ENCODE peak calls at places on chromosomes 2 and 18, in nine cellular contexts. U is suprapubic skin, N is sigmoid colon, O is K562, V is HepG2, L is SK-N-SH, M is esophagus muscularis mucosa, Q is transverse colon, A is GM12878. T is an unnamed sample.

GRCh38 chr2:111072220-111072871 is 48.4 kb upstream of the BCL2L11 start:
- DNase-seq in U (no peak), N (no peak), O (no peak), V (no peak), L (no peak), M (no peak), Q (no peak), A (no peak), T (no peak)

GRCh38 chr2:84876369-84876768 is 4.5 kb downstream of the TRABD2A start:
- DNase-seq in U (no peak), N (peak), O (no peak), V (no peak), L (no peak), M (no peak), Q (no peak), A (no peak), T (no peak)

GRCh38 chr2:172087780-172088244 is 2.5 kb downstream of the DLX1 start:
- DNase-seq in U (no peak), N (no peak), O (no peak), V (no peak), L (peak), M (peak), Q (no peak), A (no peak), T (no peak)

GRCh38 chr2:26088038-26088643 is 54.3 kb downstream of the RAB10 start:
- DNase-seq in U (no peak), N (no peak), O (peak), V (peak), L (peak), M (no peak), Q (no peak), A (no peak), T (no peak)

GRCh38 chr2:218880749-218881594 is at the start of gene WNT10A:
- DNase-seq in U (no peak), N (no peak), O (no peak), V (no peak), L (peak), M (no peak), Q (no peak), A (no peak), T (no peak)

GRCh38 chr2:239054921-239055320 is 207.0 kb downstream of the TWIST2 start:
- DNase-seq in U (no peak), N (peak), O (no peak), V (no peak), L (no peak), M (no peak), Q (no peak), A (no peak), T (no peak)

GRCh38 chr2:159225025-159226016 is 61.2 kb downstream of the WDSUB1 start:
- DNase-seq in U (no peak), N (no peak), O (no peak), V (no peak), L (no peak), M (peak), Q (no peak), A (no peak), T (no peak)

GRCh38 chr2:235168174-235168979 is 216.6 kb downstream of the SH3BP4 start:
- DNase-seq in U (no peak), N (no peak), O (no peak), V (no peak), L (no peak), M (no peak), Q (no peak), A (no peak), T (no peak)

GRCh38 chr2:240831594-240832204 is 11.7 kb upstream of the KIF1A start:
- DNase-seq in U (no peak), N (no peak), O (no peak), V (no peak), L (peak), M (no peak), Q (no peak), A (no peak), T (no peak)

GRCh38 chr2:65114921-65115320 is 15.0 kb downstream of the RAB1A start:
- DNase-seq in U (no peak), N (no peak), O (no peak), V (no peak), L (no peak), M (no peak), Q (no peak), A (no peak), T (no peak)

GRCh38 chr2:85504434-85505261 is 34.3 kb upstream of the MAT2A start:
- DNase-seq in U (peak), N (peak), O (peak), V (no peak), L (peak), M (no peak), Q (no peak), A (no peak), T (peak)

GRCh38 chr18:5073026-5073944 is 123.8 kb downstream of the AKAIN1 start:
- DNase-seq in U (no peak), N (no peak), O (peak), V (peak), L (peak), M (no peak), Q (peak), A (no peak), T (no peak)

GRCh38 chr2:111121028-111121872 is 536 bp downstream of the BCL2L11 start:
- DNase-seq in U (peak), N (peak), O (peak), V (peak), L (peak), M (no peak), Q (peak), A (no peak), T (peak)

GRCh38 chr2:102592601-102593000 is 26.8 kb upstream of the SLC9A2 start:
- DNase-seq in U (no peak), N (no peak), O (peak), V (no peak), L (no peak), M (no peak), Q (peak), A (no peak), T (peak)

GRCh38 chr2:157497603-157498314 is 53.9 kb upstream of the CYTIP start:
- DNase-seq in U (no peak), N (no peak), O (peak), V (peak), L (peak), M (no peak), Q (no peak), A (no peak), T (no peak)

GRCh38 chr2:110858135-110858737 is 125.9 kb downstream of the ACOXL start:
- DNase-seq in U (no peak), N (no peak), O (no peak), V (no peak), L (no peak), M (no peak), Q (peak), A (peak), T (peak)

GRCh38 chr18:44723366-44723765 is 42.7 kb downstream of the SETBP1 start:
- DNase-seq in U (no peak), N (no peak), O (no peak), V (no peak), L (no peak), M (no peak), Q (no peak), A (no peak), T (no peak)

GRCh38 chr2:63788070-63788469 is 53.6 kb upstream of the UGP2 start:
- DNase-seq in U (no peak), N (no peak), O (no peak), V (no peak), L (no peak), M (no peak), Q (no peak), A (no peak), T (no peak)
- TF ChIP-seq POLR2AphosphoS5 in U (peak), N (peak), O (no peak), V (no peak), L (no peak), M (no peak), Q (peak), A (no peak), T (no peak)

GRCh38 chr2:96699621-96700020 is 40.2 kb downstream of the LMAN2L start:
- DNase-seq in U (no peak), N (peak), O (no peak), V (no peak), L (no peak), M (no peak), Q (no peak), A (no peak), T (no peak)
- TF ChIP-seq EP300 in U (no peak), N (no peak), O (no peak), V (no peak), L (no peak), M (no peak), Q (no peak), A (no peak), T (no peak)

DNA sequence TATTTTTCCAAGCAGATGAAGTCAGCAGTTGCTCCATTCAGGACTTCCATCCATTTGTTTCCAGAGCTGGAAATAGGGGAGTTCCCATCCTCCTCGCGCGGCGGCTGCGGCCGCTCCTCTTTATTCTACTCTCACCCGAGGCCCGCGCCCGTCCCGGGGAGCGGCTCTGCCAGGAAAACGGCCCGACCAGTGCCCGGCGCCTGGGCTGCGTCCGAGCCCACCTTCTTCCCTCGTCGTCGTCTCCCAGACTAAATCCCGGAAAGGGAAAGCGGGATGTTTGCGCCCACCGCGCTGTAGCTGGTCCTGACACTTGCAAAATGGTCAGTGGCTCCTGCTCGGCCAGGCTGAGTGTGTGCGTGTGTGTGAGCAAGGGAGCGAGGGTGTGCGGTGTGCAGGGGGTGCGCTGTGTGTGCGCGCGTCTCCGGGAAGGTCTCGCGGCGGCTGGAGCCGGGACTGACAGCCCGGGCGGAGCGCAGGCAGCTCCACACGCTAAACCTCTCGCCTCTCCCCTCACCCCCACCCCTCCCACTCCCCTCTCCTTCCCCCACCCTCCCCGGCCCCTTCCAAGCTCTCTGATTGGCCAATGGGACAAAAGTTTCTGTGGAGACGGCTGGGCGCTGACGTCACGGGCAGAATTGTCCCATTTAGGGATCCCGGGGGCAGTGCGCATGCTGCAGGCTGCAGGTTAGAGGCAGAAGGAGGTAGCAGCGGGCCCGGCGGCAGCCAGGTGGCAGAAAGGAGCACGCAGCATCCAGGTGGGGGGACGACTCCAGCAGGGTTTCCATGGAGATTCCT is at the start of gene NOL4:
- DNase-seq in U (no peak), N (peak), O (no peak), V (peak), L (peak), M (no peak), Q (peak), A (no peak), T (peak)
- TF ChIP-seq CTCF in U (no peak), N (peak), O (no peak), V (peak), L (no peak), M (peak), Q (peak), A (peak), T (peak)

GRCh38 chr2:191012346-191012745 is 1.6 kb downstream of the STAT1 start:
- DNase-seq in U (no peak), N (no peak), O (no peak), V (no peak), L (no peak), M (no peak), Q (no peak), A (no peak), T (no peak)
- TF ChIP-seq POLR2AphosphoS5 in U (no peak), N (no peak), O (no peak), V (no peak), L (no peak), M (no peak), Q (no peak), A (peak), T (no peak)

GRCh38 chr18:47168913-47169312 is 7.3 kb downstream of the IER3IP1 start:
- DNase-seq in U (no peak), N (no peak), O (no peak), V (no peak), L (no peak), M (no peak), Q (no peak), A (no peak), T (no peak)
- TF ChIP-seq EP300 in U (no peak), N (no peak), O (no peak), V (no peak), L (no peak), M (no peak), Q (no peak), A (no peak), T (no peak)

DNA sequence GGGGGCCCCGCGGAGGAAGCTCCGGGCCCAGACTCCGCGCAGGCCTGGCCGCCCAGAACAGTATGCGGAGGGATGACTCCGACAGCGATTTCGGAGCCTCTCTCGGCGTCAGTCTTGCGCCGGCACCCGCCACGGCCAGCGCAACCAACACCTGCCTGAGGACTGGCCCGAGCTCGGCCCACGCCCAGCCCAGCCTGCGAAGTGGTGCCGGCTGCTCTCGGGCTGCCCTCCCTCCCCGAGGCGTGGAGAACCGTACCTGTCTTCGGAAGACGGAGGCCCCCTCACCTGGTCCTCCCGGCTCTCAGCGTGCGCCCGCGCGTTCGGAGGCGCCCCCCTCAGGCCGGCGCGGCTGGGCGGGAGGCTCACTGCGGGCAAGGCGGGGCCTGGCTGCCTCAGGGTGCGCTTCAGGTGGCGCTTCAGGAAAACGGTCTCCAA is at the start of gene M1AP:
- DNase-seq in U (no peak), N (no peak), O (no peak), V (no peak), L (no peak), M (no peak), Q (no peak), A (no peak), T (peak)
- TF ChIP-seq CTCF in U (no peak), N (no peak), O (no peak), V (no peak), L (no peak), M (no peak), Q (no peak), A (no peak), T (no peak)

DNA sequence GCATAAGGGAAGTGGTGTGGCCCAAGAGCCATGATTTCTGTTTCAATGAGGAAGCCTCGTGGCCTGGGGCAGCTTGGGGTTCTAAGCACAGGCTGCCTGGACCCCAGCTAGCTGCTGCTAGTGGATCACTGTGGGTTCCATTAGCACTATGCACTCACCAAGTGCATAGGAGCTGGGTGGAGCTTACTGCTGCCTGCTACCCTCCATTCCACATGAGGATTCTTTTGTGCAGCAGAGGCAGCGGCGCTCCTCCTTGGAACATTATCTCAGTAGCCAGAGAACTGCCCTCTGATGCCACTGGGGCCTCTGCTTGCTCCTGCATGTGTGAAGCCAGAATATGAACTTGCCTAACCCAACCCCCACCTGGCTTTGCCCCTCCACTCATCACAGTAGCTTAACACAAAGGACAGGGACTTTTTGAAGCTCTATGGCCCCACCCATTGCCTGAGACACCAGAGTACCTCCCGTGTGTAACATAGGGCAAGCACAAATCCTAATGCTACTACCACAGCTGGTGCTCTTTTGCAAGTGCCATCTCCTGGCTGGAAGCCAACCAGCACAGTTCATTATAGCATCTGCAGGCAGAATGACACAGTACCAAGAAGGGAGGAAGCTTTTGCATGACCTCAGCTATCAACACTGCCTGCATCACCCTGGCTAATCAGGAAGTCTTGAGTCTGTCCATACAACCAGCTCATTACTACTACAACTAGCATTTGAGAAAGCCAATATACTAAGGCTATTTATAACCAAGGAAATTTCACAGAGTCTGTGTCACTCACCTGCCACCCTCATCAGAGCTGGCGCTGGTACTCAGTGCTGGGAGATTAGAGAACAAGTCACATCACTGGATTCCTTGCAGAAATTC is 297.0 kb upstream of the GULP1 start:
- DNase-seq in U (no peak), N (no peak), O (no peak), V (no peak), L (peak), M (no peak), Q (no peak), A (no peak), T (no peak)
- TF ChIP-seq POLR2AphosphoS5 in U (no peak), N (no peak), O (no peak), V (no peak), L (no peak), M (no peak), Q (no peak), A (no peak), T (no peak)

GRCh38 chr2:47456851-47457250 is 53.9 kb downstream of the MSH2 start:
- DNase-seq in U (no peak), N (no peak), O (no peak), V (no peak), L (no peak), M (no peak), Q (no peak), A (no peak), T (no peak)

GRCh38 chr2:47451790-47452189 is 48.8 kb downstream of the MSH2 start:
- DNase-seq in U (no peak), N (no peak), O (no peak), V (no peak), L (no peak), M (no peak), Q (no peak), A (no peak), T (no peak)

GRCh38 chr2:47457268-47457667 is 54.3 kb downstream of the MSH2 start:
- DNase-seq in U (no peak), N (no peak), O (no peak), V (no peak), L (no peak), M (no peak), Q (no peak), A (no peak), T (no peak)

GRCh38 chr2:47455411-47455810 is 52.5 kb downstream of the MSH2 start:
- DNase-seq in U (no peak), N (no peak), O (no peak), V (no peak), L (no peak), M (no peak), Q (no peak), A (no peak), T (no peak)

GRCh38 chr2:47452761-47453160 is 49.8 kb downstream of the MSH2 start:
- DNase-seq in U (no peak), N (no peak), O (no peak), V (no peak), L (no peak), M (no peak), Q (no peak), A (no peak), T (no peak)
- TF ChIP-seq EP300 in U (no peak), N (no peak), O (no peak), V (no peak), L (no peak), M (no peak), Q (no peak), A (no peak), T (no peak)

T was measured in stomach.